ENCODE peak calls at places on chromosomes 6 and 20, in seven cellular contexts. Y is IMR-90, K is stomach, L is tibial nerve, O is A549, P is transverse colon, M is right lobe of liver. A is an unnamed sample.

GRCh38 chr20:41329435-41330342 is 10.9 kb upstream of the LPIN3 start:
- DNase-seq in Y (peak), K (peak), L (peak), O (peak), P (peak), M (peak), A (peak)

GRCh38 chr6:73131706-73132105 is 93.6 kb downstream of the KHDC1L start:
- DNase-seq in Y (peak), K (no peak), L (no peak), O (no peak), P (no peak), M (no peak), A (no peak)

GRCh38 chr6:16327777-16328325 is 89.5 kb downstream of the GMPR start:
- DNase-seq in Y (no peak), K (no peak), L (no peak), O (no peak), P (no peak), M (no peak), A (no peak)

GRCh38 chr6:81216668-81217067 is 535.8 kb downstream of the TENT5A start:
- DNase-seq in Y (no peak), K (no peak), L (no peak), O (no peak), P (no peak), M (no peak), A (no peak)

GRCh38 chr20:58993332-58994248 is 12.5 kb downstream of the NELFCD start:
- DNase-seq in Y (no peak), K (no peak), L (no peak), O (no peak), P (no peak), M (peak), A (peak)

GRCh38 chr6:168024951-168025510 is 27.6 kb downstream of the KIF25 start:
- DNase-seq in Y (no peak), K (no peak), L (no peak), O (no peak), P (no peak), M (no peak), A (no peak)

GRCh38 chr6:130890531-130890950 is 63.3 kb downstream of the SMLR1 start:
- DNase-seq in Y (peak), K (no peak), L (no peak), O (no peak), P (no peak), M (no peak), A (no peak)

GRCh38 chr6:24026050-24026449 is 100.0 kb upstream of the NRSN1 start:
- DNase-seq in Y (no peak), K (no peak), L (no peak), O (no peak), P (no peak), M (no peak), A (no peak)

GRCh38 chr6:149114167-149114566 is 203.3 kb upstream of the TAB2 start:
- DNase-seq in Y (no peak), K (no peak), L (peak), O (no peak), P (no peak), M (no peak), A (no peak)

GRCh38 chr6:137234505-137234863 is 15.3 kb upstream of the IFNGR1 start:
- DNase-seq in Y (no peak), K (no peak), L (no peak), O (no peak), P (peak), M (no peak), A (no peak)

GRCh38 chr6:41527721-41528408 is 18.3 kb upstream of the FOXP4 start:
- DNase-seq in Y (peak), K (peak), L (no peak), O (no peak), P (peak), M (no peak), A (no peak)

DNA sequence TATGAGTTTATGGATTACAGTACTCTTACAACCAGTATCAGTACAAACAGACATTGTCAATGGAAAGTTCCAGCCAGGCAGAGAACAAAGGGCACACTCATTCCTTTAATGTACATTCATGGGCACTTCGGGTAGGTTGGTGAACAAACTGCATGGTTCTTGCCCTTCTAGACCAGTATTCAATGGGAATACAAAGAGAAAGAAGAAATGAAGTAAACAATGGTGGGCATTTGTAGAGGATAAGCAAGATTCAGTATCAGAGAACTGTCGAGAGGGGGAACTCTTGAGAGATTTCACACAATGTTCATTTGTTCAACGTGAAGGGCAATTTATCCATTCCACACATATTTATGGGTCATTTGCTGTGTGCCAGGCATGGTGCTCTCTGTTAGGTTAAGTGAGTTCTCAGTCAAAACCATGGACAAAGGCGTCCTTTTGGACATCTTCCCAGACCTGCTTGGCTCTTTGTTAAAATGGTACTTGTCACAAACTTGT is 714.8 kb downstream of the DHX35 start:
- DNase-seq in Y (peak), K (no peak), L (no peak), O (peak), P (peak), M (no peak), A (no peak)
- TF ChIP-seq CTCF in Y (peak), K (no peak), L (peak), O (peak), P (peak), M (peak), A (no peak)

GRCh38 chr20:37481610-37482009 is 39.4 kb upstream of the NNAT start:
- DNase-seq in Y (no peak), K (no peak), L (no peak), O (no peak), P (no peak), M (no peak), A (no peak)
- TF ChIP-seq POLR2A in Y (no peak), K (no peak), L (no peak), O (no peak), P (no peak), M (no peak), A (no peak)

GRCh38 chr6:1363729-1364572 is 25.4 kb upstream of the FOXF2 start:
- DNase-seq in Y (peak), K (no peak), L (peak), O (peak), P (no peak), M (no peak), A (no peak)
- TF ChIP-seq CTCF in Y (peak), K (no peak), L (no peak), O (peak), P (no peak), M (peak), A (no peak)

GRCh38 chr6:113221850-113222249 is 635.3 kb upstream of the MARCKS start:
- DNase-seq in Y (no peak), K (no peak), L (no peak), O (no peak), P (no peak), M (no peak), A (no peak)

GRCh38 chr6:113220832-113221231 is 636.3 kb upstream of the MARCKS start:
- DNase-seq in Y (no peak), K (no peak), L (no peak), O (no peak), P (no peak), M (no peak), A (no peak)

GRCh38 chr6:113219783-113220182 is 637.4 kb upstream of the MARCKS start:
- DNase-seq in Y (no peak), K (no peak), L (no peak), O (no peak), P (no peak), M (no peak), A (no peak)
- TF ChIP-seq POLR2A in Y (no peak), K (no peak), L (no peak), O (no peak), P (no peak), M (no peak), A (no peak)

GRCh38 chr20:20864346-20865096 is 152.1 kb upstream of the RALGAPA2 start:
- DNase-seq in Y (no peak), K (no peak), L (no peak), O (peak), P (no peak), M (no peak), A (no peak)
- TF ChIP-seq CTCF in Y (no peak), K (no peak), L (no peak), O (peak), P (no peak), M (no peak), A (no peak)

GRCh38 chr20:49865559-49865958 is 49.8 kb downstream of the SPATA2 start:
- DNase-seq in Y (peak), K (no peak), L (no peak), O (no peak), P (no peak), M (no peak), A (no peak)
- TF ChIP-seq POLR2A in Y (no peak), K (no peak), L (no peak), O (no peak), P (no peak), M (no peak), A (no peak)

GRCh38 chr20:61725966-61726365 is 339.7 kb downstream of the TAF4 start:
- DNase-seq in Y (no peak), K (no peak), L (no peak), O (no peak), P (no peak), M (peak), A (no peak)

GRCh38 chr20:61722146-61722678 is 343.5 kb downstream of the TAF4 start:
- DNase-seq in Y (no peak), K (no peak), L (no peak), O (no peak), P (no peak), M (no peak), A (no peak)

GRCh38 chr20:61725145-61725544 is 340.5 kb downstream of the TAF4 start:
- DNase-seq in Y (no peak), K (no peak), L (no peak), O (no peak), P (no peak), M (no peak), A (no peak)

GRCh38 chr20:61723538-61724257 is 342.0 kb downstream of the TAF4 start:
- DNase-seq in Y (no peak), K (no peak), L (no peak), O (no peak), P (no peak), M (no peak), A (no peak)

GRCh38 chr20:61724376-61724775 is 341.3 kb downstream of the TAF4 start:
- DNase-seq in Y (no peak), K (no peak), L (no peak), O (peak), P (no peak), M (no peak), A (no peak)
- TF ChIP-seq CTCF in Y (no peak), K (no peak), L (peak), O (peak), P (no peak), M (no peak), A (no peak)

GRCh38 chr20:16968099-16968498 is 219.9 kb downstream of the OTOR start:
- DNase-seq in Y (no peak), K (no peak), L (no peak), O (no peak), P (no peak), M (no peak), A (no peak)
- TF ChIP-seq POLR2A in Y (no peak), K (no peak), L (no peak), O (no peak), P (no peak), M (no peak), A (no peak)

GRCh38 chr20:25296094-25297093 is 48.5 kb downstream of the PYGB start:
- DNase-seq in Y (peak), K (no peak), L (no peak), O (peak), P (peak), M (no peak), A (no peak)
- TF ChIP-seq CTCF in Y (peak), K (peak), L (peak), O (peak), P (peak), M (peak), A (no peak)